ENCODE peak calls at places on chromosomes 13 and 19, in six cellular contexts. D is A549, V is GM12878, X is K562, Z is HepG2, R is H1. L is an unnamed sample.
A peak's percentile ranks its signal among the peaks of the same experiment; 100 is the strongest.

GRCh38 chr13:113672002-113672651 is 5.1 kb downstream of the GRK1 start:
- DNase-seq in V (no peak), D (no peak), X (no peak), R (no peak), Z (no peak), L (no peak)

GRCh38 chr19:51593138-51593890 is 22.2 kb downstream of the ZNF175 start:
- DNase-seq in D (no peak), R (no peak), V (no peak), X (peak; percentile 20), Z (no peak), L (no peak)

GRCh38 chr19:45990113-45990728 is 5.0 kb upstream of the CCDC61 start:
- DNase-seq in V (no peak), Z (no peak), R (no peak), X (no peak), D (no peak), L (no peak)

GRCh38 chr19:18771328-18772242 is 19.5 kb downstream of the COMP start:
- DNase-seq in R (no peak), Z (peak; percentile 29), V (no peak), X (no peak), D (no peak), L (peak; percentile 53)

GRCh38 chr13:111661052-111661451 is 340.6 kb downstream of the TEX29 start:
- DNase-seq in R (no peak), D (no peak), Z (no peak), V (no peak), X (no peak), L (no peak)

GRCh38 chr13:65560936-65561335 is 1669.2 kb downstream of the PCDH9 start:
- DNase-seq in X (no peak), V (no peak), D (no peak), R (no peak), Z (no peak), L (no peak)

GRCh38 chr13:29991343-29991742 is 140.9 kb upstream of the UBL3 start:
- DNase-seq in D (no peak), Z (no peak), X (no peak), R (no peak), V (no peak), L (no peak)

GRCh38 chr19:12838182-12838890 is at the start of gene MAST1:
- DNase-seq in V (no peak), D (peak; percentile 46), Z (no peak), X (peak; percentile 81), R (no peak), L (peak; percentile 59)

GRCh38 chr19:40416918-40417713 is 3.9 kb upstream of the PRX start:
- DNase-seq in Z (peak; percentile 51), R (no peak), X (peak; percentile 61), D (peak; percentile 71), V (no peak), L (no peak)

GRCh38 chr19:10625762-10626138 is 397 bp downstream of the SLC44A2 start:
- DNase-seq in Z (no peak), V (no peak), D (no peak), R (no peak), X (no peak), L (no peak)
- TF ChIP-seq MAX in Z (no peak), V (no peak), D (no peak), R (no peak), X (no peak), L (no peak)

GRCh38 chr19:57914517-57914916 is 1.9 kb downstream of the ZNF417 start:
- DNase-seq in V (no peak), Z (peak; percentile 13), D (no peak), X (no peak), R (no peak), L (no peak)
- H3K4me3 ChIP-seq in V (no peak overlapping the region), Z (no peak overlapping the region), D (no peak overlapping the region), X (no peak overlapping the region), R (no peak overlapping the region), L (no peak overlapping the region)

DNA sequence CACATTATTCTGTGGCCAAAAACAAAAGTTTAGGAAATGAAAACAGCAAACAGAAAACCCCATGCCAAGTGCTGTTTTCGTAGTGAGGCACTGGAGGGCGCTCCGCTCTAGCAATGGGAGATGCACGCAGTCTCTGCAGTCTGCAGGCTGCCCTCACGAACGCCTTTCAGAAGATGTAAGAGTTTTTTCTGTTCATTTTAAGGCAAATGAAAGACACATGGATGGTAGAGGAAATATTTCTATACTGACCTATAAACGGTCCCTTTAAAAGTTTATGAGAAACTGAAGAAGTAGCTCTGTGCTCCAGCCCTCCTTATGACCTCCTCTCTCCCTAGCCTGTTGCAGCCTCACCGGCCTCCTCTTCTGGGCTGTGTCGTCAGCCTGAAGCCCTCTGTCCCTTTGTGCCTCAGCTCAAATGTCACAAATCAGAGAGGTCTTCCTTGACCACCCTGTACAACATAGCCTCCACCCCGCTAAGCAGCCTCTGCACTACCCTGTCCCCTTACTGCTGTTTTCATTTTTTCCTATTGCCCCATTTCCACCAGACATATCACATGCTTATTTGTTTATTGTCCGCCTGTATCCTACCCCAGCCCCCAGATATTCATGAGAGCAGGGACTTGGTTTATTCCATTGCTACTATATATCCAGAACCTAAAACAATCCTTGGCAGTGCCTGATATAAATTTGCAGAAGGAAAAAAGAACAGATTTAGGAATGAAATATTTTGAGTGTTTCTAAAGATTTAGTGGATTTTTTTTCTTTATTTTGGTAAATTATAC is 116.4 kb downstream of the TM9SF2 start:
- DNase-seq in V (no peak), R (no peak), D (peak; percentile 67), X (peak; percentile 26), Z (peak; percentile 33), L (peak; percentile 55)
- TF ChIP-seq CTCF in V (peak; percentile 81), R (peak; percentile 87), D (peak; percentile 75), X (peak; percentile 76), Z (peak; percentile 79), L (peak; percentile 61)

DNA sequence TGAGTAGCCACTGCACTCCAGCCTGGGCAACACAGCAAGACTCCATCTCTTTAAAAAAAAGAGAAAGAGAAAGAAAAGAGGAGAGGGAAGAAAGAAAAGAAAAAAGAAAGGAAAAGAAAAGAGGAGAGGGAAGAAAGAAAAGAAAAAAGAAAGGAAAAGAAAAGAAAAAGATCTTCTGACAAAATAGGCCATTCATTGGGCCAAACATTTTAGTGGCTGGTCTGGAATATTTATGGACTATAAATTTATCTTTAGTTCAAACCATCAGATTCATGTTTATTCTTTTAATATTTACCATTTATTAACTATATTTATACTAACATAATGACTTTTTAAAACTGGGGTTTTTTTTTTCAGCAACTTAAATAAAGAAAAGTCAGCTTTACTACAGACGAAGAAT is 85.6 kb upstream of the KLF5 start:
- DNase-seq in V (no peak), R (no peak), X (no peak), Z (no peak), D (no peak), L (no peak)
- TF ChIP-seq MAX in V (no peak), R (no peak), X (no peak), Z (no peak), D (no peak), L (no peak)

GRCh38 chr19:2454199-2454961 is 2.4 kb downstream of the LMNB2 start:
- DNase-seq in R (no peak), Z (no peak), D (no peak), X (no peak), V (no peak), L (no peak)

GRCh38 chr19:2453431-2454025 is 3.2 kb downstream of the LMNB2 start:
- DNase-seq in R (no peak), V (no peak), D (no peak), Z (no peak), X (no peak), L (no peak)

GRCh38 chr19:2451138-2451537 is 5.6 kb downstream of the LMNB2 start:
- DNase-seq in X (no peak), V (no peak), D (no peak), Z (no peak), R (no peak), L (no peak)

GRCh38 chr19:2449019-2449418 is 7.7 kb downstream of the LMNB2 start:
- DNase-seq in V (no peak), Z (no peak), D (no peak), X (no peak), R (no peak), L (no peak)

DNA sequence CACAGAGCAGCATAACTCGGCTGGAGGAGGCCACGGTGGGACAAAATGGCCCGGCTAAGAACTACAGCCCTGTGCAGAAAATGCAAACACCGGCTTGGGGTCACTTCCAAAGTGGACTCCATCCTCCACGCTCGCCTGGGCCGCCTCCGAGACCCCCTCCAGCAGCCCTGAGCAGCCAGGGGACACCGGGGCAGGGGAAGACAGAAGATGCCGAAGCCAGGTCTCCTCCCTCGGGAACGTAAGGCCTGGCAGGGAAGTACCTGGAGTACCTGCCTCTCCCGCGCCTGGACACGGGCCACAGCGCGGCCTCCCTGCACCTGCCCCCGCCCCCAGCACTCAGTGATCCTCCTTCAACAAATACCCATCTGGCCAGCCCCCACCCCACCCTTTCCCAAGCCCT is 5.0 kb downstream of the LMNB2 start:
- DNase-seq in D (no peak), V (no peak), X (no peak), Z (no peak), R (no peak), L (no peak)
- H3K4me3 ChIP-seq in D (no peak overlapping the region), V (no peak overlapping the region), X (no peak overlapping the region), Z (no peak overlapping the region), R (no peak overlapping the region), L (no peak overlapping the region)

DNA sequence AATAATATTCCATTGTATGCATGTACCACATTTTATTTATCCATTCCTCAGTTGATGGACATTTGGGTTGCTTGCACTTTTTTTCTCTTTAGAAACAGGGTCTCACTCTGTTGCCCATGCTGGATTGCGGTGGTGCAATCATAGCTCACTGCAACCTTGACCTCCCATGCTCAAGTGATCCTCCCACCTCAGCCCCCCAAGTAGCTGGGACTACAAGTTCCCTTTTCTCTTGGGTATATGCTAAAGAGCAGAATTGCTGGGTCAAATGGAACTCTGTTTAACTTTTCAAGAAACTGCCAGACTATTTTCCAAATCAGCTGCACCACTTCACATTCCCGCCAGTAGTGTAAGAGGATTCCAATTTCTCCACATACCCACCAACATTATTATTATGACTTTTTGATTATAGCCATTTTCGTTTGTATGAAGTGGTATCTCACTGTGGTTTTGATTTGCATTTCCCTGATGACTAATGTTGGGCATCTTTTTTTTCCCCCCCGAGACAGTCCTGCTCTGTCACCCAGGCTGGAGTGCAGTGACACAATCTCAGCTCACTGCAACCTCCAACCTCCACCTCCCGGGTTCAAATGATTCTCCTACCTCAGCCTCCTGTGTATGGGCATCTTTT is 7.6 kb upstream of the IPO5 start:
- DNase-seq in Z (no peak), V (no peak), R (no peak), X (no peak), D (no peak), L (peak; percentile 2)
- TF ChIP-seq CTCF in Z (no peak), V (no peak), R (no peak), X (no peak), D (no peak), L (no peak)

GRCh38 chr19:48499352-48500090 is 12.1 kb downstream of the LMTK3 start:
- DNase-seq in R (no peak), V (no peak), D (no peak), X (no peak), Z (no peak), L (no peak)

GRCh38 chr19:48500830-48501445 is 10.7 kb downstream of the LMTK3 start:
- DNase-seq in D (no peak), V (no peak), R (no peak), X (no peak), Z (no peak), L (peak; percentile 40)

GRCh38 chr19:48502720-48503018 is 9.0 kb downstream of the LMTK3 start:
- DNase-seq in R (no peak), D (no peak), X (no peak), V (no peak), Z (no peak), L (no peak)

GRCh38 chr19:48501961-48502719 is 9.5 kb downstream of the LMTK3 start:
- DNase-seq in D (peak; percentile 99), Z (peak; percentile 86), X (peak; percentile 95), R (peak; percentile 100), V (peak; percentile 59), L (peak; percentile 99)

GRCh38 chr19:48501446-48501960 is 10.1 kb downstream of the LMTK3 start:
- DNase-seq in Z (peak; percentile 84), X (peak; percentile 93), D (no peak), R (peak; percentile 49), V (peak; percentile 43), L (no peak)
- TF ChIP-seq MAX in Z (no peak), X (peak; percentile 34), D (peak; percentile 18), R (no peak), V (no peak), L (peak; percentile 88)